ENCODE peak calls at places on chromosomes 1 and 21, in ten cellular contexts. E is hepatocyte, D is right lobe of liver, M is MM.1S, O is tibial artery, Y is WERI-Rb-1, U is fibroblast of lung, C is SJSA1, A is tibial nerve, N is iPS DF 6.9. G is an unnamed sample.

GRCh38 chr21:38996355-38996754 is 186.9 kb downstream of the PSMG1 start:
- DNase-seq in M (no peak), Y (no peak), D (no peak), E (no peak), C (no peak), A (no peak), N (no peak), U (no peak), O (no peak), G (no peak)

GRCh38 chr1:117114816-117115215 is 6.7 kb downstream of the TRIM45 start:
- DNase-seq in U (no peak), N (no peak), O (no peak), Y (no peak), C (no peak), M (no peak), D (no peak), E (no peak), A (no peak), G (no peak)

GRCh38 chr1:218828125-218828650 is 345.5 kb upstream of the LYPLAL1 start:
- DNase-seq in N (no peak), D (no peak), C (no peak), M (no peak), Y (no peak), U (no peak), O (no peak), E (no peak), A (no peak), G (no peak)

GRCh38 chr1:11839727-11840705 is 7.6 kb downstream of the NPPA start:
- DNase-seq in U (no peak), M (no peak), D (peak; percentile 81), N (no peak), E (no peak), Y (no peak), A (no peak), O (peak; percentile 24), C (no peak), G (no peak)

GRCh38 chr1:164519426-164519825 is 39.6 kb upstream of the PBX1 start:
- DNase-seq in C (no peak), O (no peak), E (no peak), M (no peak), A (no peak), U (no peak), D (no peak), N (no peak), Y (no peak), G (no peak)

GRCh38 chr1:162285149-162285561 is 91.5 kb downstream of the SPATA46 start:
- DNase-seq in D (peak; percentile 68), U (no peak), N (no peak), O (no peak), M (peak; percentile 92), Y (no peak), A (no peak), C (no peak), E (peak; percentile 81), G (peak; percentile 97)

GRCh38 chr1:59063501-59063900 is 233.4 kb upstream of the FGGY start:
- DNase-seq in Y (no peak), E (no peak), O (no peak), U (no peak), M (no peak), D (no peak), A (no peak), N (no peak), C (no peak), G (no peak)

GRCh38 chr21:32278068-32278467 is 781 bp downstream of the MIS18A start:
- DNase-seq in C (peak; percentile 17), M (no peak), E (peak; percentile 19), Y (no peak), D (no peak), O (no peak), N (no peak), A (no peak), U (no peak), G (no peak)

GRCh38 chr1:92949937-92950817 is 11.1 kb downstream of the DIPK1A start:
- DNase-seq in Y (no peak), C (peak; percentile 86), U (peak; percentile 49), N (no peak), D (no peak), A (no peak), M (no peak), O (no peak), E (no peak), G (no peak)

GRCh38 chr21:10639123-10639522 is 117.7 kb downstream of the TPTE start:
- DNase-seq in C (no peak), N (no peak), D (no peak), E (no peak), A (no peak), U (no peak), M (no peak), Y (no peak), O (no peak), G (no peak)

GRCh38 chr21:10641107-10641506 is 119.7 kb downstream of the TPTE start:
- DNase-seq in O (no peak), C (no peak), N (no peak), U (no peak), D (no peak), A (no peak), E (no peak), Y (no peak), M (peak; percentile 50), G (no peak)

GRCh38 chr21:10640446-10640845 is 119.1 kb downstream of the TPTE start:
- DNase-seq in E (no peak), M (no peak), N (no peak), O (no peak), A (no peak), D (no peak), U (no peak), Y (no peak), C (no peak), G (no peak)
- H3K9me3 ChIP-seq in E (peaks cover 36% of the 10 kb centered on the region), M (no peaks in the 10 kb centered on the region), N (peaks cover 11% of the 10 kb centered on the region), O (no peaks in the 10 kb centered on the region), A (no peaks in the 10 kb centered on the region), D (no peaks in the 10 kb centered on the region), U (peaks cover 2% of the 10 kb centered on the region), Y (peaks cover 2% of the 10 kb centered on the region), C (peaks cover 5% of the 10 kb centered on the region), G (peaks cover 7% of the 10 kb centered on the region)

GRCh38 chr1:39898146-39898545 is 3.6 kb downstream of the MYCL start:
- DNase-seq in Y (no peak), M (no peak), C (no peak), O (no peak), N (no peak), U (no peak), E (no peak), D (no peak), A (no peak), G (no peak)
- H3K4me3 ChIP-seq in Y (no peak overlapping the region), M (no peak overlapping the region), C (no peak overlapping the region), O (no peak overlapping the region), N (no peak overlapping the region), U (no peak overlapping the region), E (no peak overlapping the region), D (no peak overlapping the region), A (no peak overlapping the region), G (no peak overlapping the region)

DNA sequence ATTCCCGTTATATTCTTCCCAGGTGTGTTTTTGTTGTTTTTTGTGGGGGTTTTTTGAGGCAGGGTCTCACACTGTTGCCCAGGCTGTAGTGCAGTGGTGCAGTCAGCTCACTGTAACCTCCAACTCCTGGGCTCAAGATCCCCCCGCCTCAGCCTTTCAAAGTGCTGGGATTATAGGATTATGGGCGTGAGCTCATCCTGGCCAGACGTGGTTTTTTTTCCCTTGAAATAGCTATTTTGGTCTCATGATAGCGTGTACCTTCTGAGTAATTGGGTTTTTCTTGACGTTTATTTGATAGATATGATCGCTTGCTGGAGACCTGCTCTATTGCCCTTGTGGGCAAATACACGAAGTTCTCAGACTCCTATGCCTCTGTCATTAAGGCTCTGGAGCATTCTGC is 17.6 kb downstream of the CTPS1 start:
- DNase-seq in D (no peak), N (no peak), A (no peak), O (no peak), C (no peak), U (no peak), E (no peak), Y (peak; percentile 61), M (no peak), G (no peak)
- H3K36me3 ChIP-seq in D (peaks cover 4% of the 10 kb centered on the region), N (peaks cover 38% of the 10 kb centered on the region), A (peaks cover 86% of the 10 kb centered on the region), O (peaks cover 87% of the 10 kb centered on the region), C (peaks cover 99% of the 10 kb centered on the region), U (peaks cover 7% of the 10 kb centered on the region), E (peaks cover 3% of the 10 kb centered on the region), Y (peaks cover 99% of the 10 kb centered on the region), M (peaks cover 42% of the 10 kb centered on the region), G (peaks cover 20% of the 10 kb centered on the region)

DNA sequence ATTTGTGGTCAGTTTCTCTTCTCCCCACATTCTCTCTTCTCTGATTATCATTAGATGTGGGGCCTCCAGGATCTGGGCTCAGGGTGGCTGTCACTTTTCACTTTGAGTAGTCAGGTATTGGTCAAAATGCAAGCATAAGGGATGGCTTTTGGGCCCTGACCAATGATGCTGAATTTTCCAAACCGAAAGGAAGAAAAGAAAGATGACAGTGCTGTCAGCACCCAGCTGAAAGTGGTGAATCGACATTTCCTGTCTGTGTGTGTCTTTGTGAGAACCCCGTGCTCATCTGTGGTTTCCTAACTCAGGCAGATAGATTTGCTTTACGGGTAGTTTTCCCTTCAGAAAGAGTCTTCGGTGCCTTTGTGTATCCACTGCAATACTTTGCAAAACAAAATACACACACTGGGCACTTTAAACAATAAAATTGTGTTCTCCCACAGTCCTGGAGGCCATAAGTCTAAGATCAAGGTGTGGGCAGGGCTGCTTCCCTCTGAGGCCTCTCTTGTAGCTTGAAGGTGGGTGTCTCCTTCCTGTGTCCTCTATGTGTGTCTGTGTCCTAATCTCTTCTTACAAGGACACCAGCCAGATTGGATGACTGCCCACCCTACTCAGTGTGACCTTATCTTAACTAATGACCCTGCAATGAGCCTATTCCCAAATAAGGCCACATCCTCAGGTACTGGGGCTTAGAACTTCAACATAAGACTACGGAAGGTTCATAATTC is 274.8 kb upstream of the AJAP1 start:
- DNase-seq in U (no peak), C (no peak), D (no peak), A (no peak), E (no peak), N (no peak), M (peak; percentile 87), O (no peak), Y (no peak), G (no peak)
- H3K9me3 ChIP-seq in U (no peaks in the 10 kb centered on the region), C (peaks cover 13% of the 10 kb centered on the region), D (no peaks in the 10 kb centered on the region), A (no peaks in the 10 kb centered on the region), E (no peaks in the 10 kb centered on the region), N (peaks cover 20% of the 10 kb centered on the region), M (no peaks in the 10 kb centered on the region), O (no peaks in the 10 kb centered on the region), Y (peaks cover 16% of the 10 kb centered on the region), G (no peaks in the 10 kb centered on the region)

DNA sequence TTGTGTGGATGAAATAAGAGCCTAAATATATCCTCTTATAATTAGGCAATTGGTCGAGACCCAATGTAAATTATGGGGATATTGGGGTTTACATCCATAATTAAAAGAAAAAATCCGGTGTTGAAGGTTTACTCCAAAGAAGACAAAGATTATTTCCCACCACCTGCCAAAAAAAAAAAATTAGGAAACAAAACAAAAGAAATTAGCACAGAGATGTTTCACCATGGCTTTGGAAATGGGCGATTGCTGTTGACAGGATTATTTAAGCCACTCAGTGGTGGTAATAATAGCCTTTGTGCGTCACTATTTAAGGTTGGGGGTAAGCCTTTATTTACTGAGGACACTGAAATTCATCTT is 585 bp upstream of the GLRX2 start:
- DNase-seq in N (no peak), Y (no peak), E (no peak), M (no peak), C (no peak), D (no peak), U (no peak), A (no peak), O (no peak), G (peak; percentile 5)
- H3K4me3 ChIP-seq in N (peak overlapping the region; percentile 58), Y (peak overlapping the region; percentile 92), E (peak overlapping the region; percentile 74), M (peak overlapping the region; percentile 83), C (peak overlapping the region; percentile 91), D (peak overlapping the region; percentile 83), U (peak overlapping the region; percentile 66), A (peak overlapping the region; percentile 75), O (peak overlapping the region; percentile 80), G (peak overlapping the region; percentile 58)

G was measured in small intestine.